ENCODE peak calls at places on chromosomes 5 and 9, in seven cellular contexts. I, U, M, Q, X, Y and D are unnamed samples. For H3K4me1, the result is how much of the 10 kb centered on the place peaks cover.

GRCh38 chr9:121744002-121744686 is 92.7 kb downstream of the DAB2IP start:
- DNase-seq in I (peak), U (peak), M (peak), Q (peak), X (no peak), Y (peak), D (peak)

GRCh38 chr5:123083298-123083697 is 5.7 kb upstream of the PRDM6 start:
- DNase-seq in I (no peak), U (no peak), M (no peak), Q (no peak), X (no peak), Y (no peak), D (no peak)

GRCh38 chr9:72882117-72882775 is 70.6 kb downstream of the ALDH1A1 start:
- DNase-seq in I (no peak), U (no peak), M (peak), Q (peak), X (no peak), Y (peak), D (peak)

GRCh38 chr5:115470921-115471320 is 73.7 kb downstream of the FEM1C start:
- DNase-seq in I (no peak), U (no peak), M (no peak), Q (no peak), X (no peak), Y (no peak), D (no peak)

GRCh38 chr5:31888513-31888912 is 249.6 kb downstream of the PDZD2 start:
- DNase-seq in I (no peak), U (no peak), M (no peak), Q (no peak), X (no peak), Y (no peak), D (no peak)

GRCh38 chr5:92927291-92927778 is 653.7 kb downstream of the NR2F1-AS1 start:
- DNase-seq in I (no peak), U (no peak), M (no peak), Q (no peak), X (no peak), Y (no peak), D (no peak)

GRCh38 chr9:79390077-79390673 is 181.6 kb upstream of the TLE4 start:
- DNase-seq in I (no peak), U (no peak), M (no peak), Q (no peak), X (no peak), Y (no peak), D (no peak)

GRCh38 chr5:109689740-109690455 is at the start of gene MAN2A1:
- DNase-seq in I (peak), U (peak), M (peak), Q (peak), X (peak), Y (peak), D (peak)

GRCh38 chr5:141873933-141874261 is 4.3 kb downstream of the PCDH1 start:
- DNase-seq in I (no peak), U (no peak), M (no peak), Q (no peak), X (no peak), Y (no peak), D (no peak)

GRCh38 chr5:40150896-40151295 is 528.8 kb upstream of the PTGER4 start:
- DNase-seq in I (no peak), U (no peak), M (no peak), Q (no peak), X (no peak), Y (no peak), D (no peak)

GRCh38 chr9:103789686-103790085 is 304.4 kb upstream of the SMC2 start:
- DNase-seq in I (no peak), U (no peak), M (no peak), Q (no peak), X (no peak), Y (no peak), D (no peak)

GRCh38 chr5:37789991-37790390 is 49.9 kb downstream of the GDNF start:
- DNase-seq in I (no peak), U (no peak), M (no peak), Q (no peak), X (no peak), Y (no peak), D (no peak)

GRCh38 chr5:137751869-137752491 is 2.2 kb downstream of the HNRNPA0 start:
- DNase-seq in I (peak), U (peak), M (peak), Q (peak), X (no peak), Y (no peak), D (peak)

GRCh38 chr9:105912868-105913516 is 218.7 kb downstream of the TMEM38B start:
- DNase-seq in I (no peak), U (no peak), M (no peak), Q (no peak), X (no peak), Y (peak), D (no peak)

GRCh38 chr5:116614603-116614920 is 39.9 kb upstream of the SEMA6A start:
- DNase-seq in I (no peak), U (no peak), M (no peak), Q (no peak), X (no peak), Y (no peak), D (no peak)

GRCh38 chr5:133714161-133714915 is 102.0 kb upstream of the FSTL4 start:
- DNase-seq in I (peak), U (no peak), M (no peak), Q (no peak), X (no peak), Y (no peak), D (no peak)

GRCh38 chr5:164002214-164002613 is 496.8 kb downstream of the MAT2B start:
- DNase-seq in I (no peak), U (no peak), M (no peak), Q (no peak), X (no peak), Y (no peak), D (no peak)

GRCh38 chr9:14372437-14373318 is 58.7 kb upstream of the NFIB start:
- DNase-seq in I (peak), U (peak), M (peak), Q (no peak), X (no peak), Y (no peak), D (peak)

GRCh38 chr9:70816891-70817290 is 304.5 kb downstream of the TRPM3 start:
- DNase-seq in I (no peak), U (no peak), M (no peak), Q (no peak), X (no peak), Y (no peak), D (no peak)

DNA sequence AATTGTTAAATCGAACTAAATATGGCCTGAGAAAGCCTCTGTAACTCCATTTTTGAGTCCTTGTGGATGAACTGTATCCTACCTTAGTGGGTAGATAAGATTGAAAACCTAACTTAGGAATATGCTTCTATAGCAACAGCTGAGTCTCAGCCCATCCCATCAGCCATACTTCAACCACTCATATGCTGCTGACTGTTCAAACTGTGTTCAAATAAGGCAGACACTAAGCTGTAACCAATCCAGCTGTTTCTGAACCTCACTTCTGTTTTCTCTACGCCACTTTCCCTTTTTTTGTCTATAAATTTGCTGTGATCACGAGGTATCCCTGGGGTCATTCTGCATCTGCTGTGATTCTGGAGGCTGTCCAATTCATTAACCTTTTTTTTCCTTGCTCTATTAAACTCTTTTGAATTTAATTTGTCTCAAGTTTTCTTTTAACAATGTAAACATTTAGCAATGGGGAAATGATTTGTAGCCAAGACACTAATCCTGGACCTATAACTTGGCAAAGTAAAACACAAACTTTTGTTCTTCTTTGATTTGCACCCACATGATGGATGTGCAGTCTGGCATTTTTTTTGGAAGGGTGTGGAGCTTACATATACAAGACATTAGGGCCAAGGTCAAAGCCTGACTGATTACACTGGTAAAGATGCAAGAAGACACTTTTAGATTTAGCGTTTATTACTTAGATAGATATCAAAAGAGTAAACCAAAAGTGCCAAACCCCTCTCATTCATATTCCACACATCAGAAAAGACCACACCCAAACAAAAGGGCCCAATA is 14.9 kb upstream of the SCGB3A2 start:
- DNase-seq in I (no peak), U (no peak), M (no peak), Q (no peak), X (no peak), Y (no peak), D (no peak)
- H3K4me1 ChIP-seq in I (under half), U (under half), M (under half), Q (under half), X (under half), Y (under half), D (under half)

DNA sequence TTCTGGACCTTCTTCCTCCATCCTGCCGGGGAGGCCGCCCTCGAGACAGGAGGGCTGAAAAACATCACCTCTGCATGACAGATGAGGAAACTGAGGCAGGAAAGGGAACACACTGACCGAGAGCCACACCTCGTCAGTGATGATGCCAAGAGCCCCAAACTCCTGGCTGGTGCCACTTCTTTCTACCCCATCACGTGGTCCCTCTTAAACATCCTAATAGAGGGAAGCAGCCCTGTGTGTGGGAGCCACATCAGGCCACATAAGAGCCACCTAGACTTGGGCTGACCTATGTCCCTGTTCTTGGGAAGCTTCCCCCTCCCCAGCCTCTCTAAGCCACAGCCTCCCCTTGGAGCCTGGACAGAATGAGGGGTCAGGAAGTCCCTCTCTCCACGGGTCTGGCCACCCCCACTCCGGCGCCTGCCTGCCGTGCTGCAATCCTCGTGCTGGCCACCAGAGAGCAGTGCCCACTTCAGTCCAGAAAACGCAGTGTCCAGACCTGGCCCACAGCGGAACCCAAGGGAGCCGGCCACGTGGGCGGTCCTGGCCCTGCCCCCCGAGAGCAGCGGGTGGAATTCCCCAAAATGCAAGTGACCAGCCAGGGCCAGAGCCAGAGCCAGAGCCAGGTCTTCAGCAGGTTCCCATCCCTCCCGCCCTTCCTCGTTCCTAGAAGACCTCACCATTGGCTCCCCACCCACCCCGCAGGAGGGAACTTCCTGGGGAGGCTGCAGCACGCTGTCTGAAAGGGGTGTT is 54.7 kb upstream of the SARDH start:
- DNase-seq in I (peak), U (peak), M (peak), Q (peak), X (no peak), Y (peak), D (peak)
- TF ChIP-seq CTCF in I (peak), U (peak), M (peak), Q (peak), X (peak), Y (peak), D (peak)

GRCh38 chr5:162283611-162284010 is 216.0 kb downstream of the GABRG2 start:
- DNase-seq in I (no peak), U (no peak), M (no peak), Q (no peak), X (no peak), Y (no peak), D (no peak)

GRCh38 chr5:162282191-162282590 is 214.6 kb downstream of the GABRG2 start:
- DNase-seq in I (no peak), U (no peak), M (no peak), Q (no peak), X (no peak), Y (no peak), D (no peak)
- TF ChIP-seq POLR2A in I (no peak), U (no peak), M (no peak), Q (no peak), X (no peak), Y (no peak), D (no peak)

GRCh38 chr9:113137196-113138168 is 13.3 kb upstream of the SLC31A2 start:
- DNase-seq in I (no peak), U (no peak), M (peak), Q (no peak), X (no peak), Y (peak), D (no peak)

GRCh38 chr9:113138760-113139159 is 12.0 kb upstream of the SLC31A2 start:
- DNase-seq in I (no peak), U (no peak), M (no peak), Q (no peak), X (no peak), Y (no peak), D (no peak)

GRCh38 chr9:113143432-113144227 is 7.2 kb upstream of the SLC31A2 start:
- DNase-seq in I (peak), U (no peak), M (no peak), Q (no peak), X (no peak), Y (no peak), D (no peak)

GRCh38 chr9:113139225-113139829 is 11.5 kb upstream of the SLC31A2 start:
- DNase-seq in I (no peak), U (no peak), M (no peak), Q (no peak), X (no peak), Y (no peak), D (no peak)

GRCh38 chr9:113139953-113140352 is 10.9 kb upstream of the SLC31A2 start:
- DNase-seq in I (no peak), U (no peak), M (no peak), Q (no peak), X (no peak), Y (no peak), D (no peak)
- H3K4me1 ChIP-seq in I (under half), U (under half), M (under half), Q (under half), X (under half), Y (under half), D (under half)

GRCh38 chr9:34611251-34611810 is 566 bp downstream of the RPP25L start:
- DNase-seq in I (no peak), U (no peak), M (peak), Q (no peak), X (no peak), Y (no peak), D (no peak)
- TF ChIP-seq CTCF in I (no peak), U (no peak), M (no peak), Q (no peak), X (no peak), Y (no peak), D (no peak)

GRCh38 chr9:69174645-69175487 is 789 bp downstream of the TJP2 start:
- DNase-seq in I (peak), U (peak), M (no peak), Q (peak), X (no peak), Y (peak), D (peak)

GRCh38 chr9:69172895-69173294 is 1.2 kb upstream of the TJP2 start:
- DNase-seq in I (no peak), U (no peak), M (no peak), Q (no peak), X (no peak), Y (no peak), D (no peak)

GRCh38 chr9:69173497-69173890 is 583 bp upstream of the TJP2 start:
- DNase-seq in I (peak), U (no peak), M (no peak), Q (no peak), X (no peak), Y (no peak), D (no peak)

GRCh38 chr9:69175488-69175872 is 1.4 kb downstream of the TJP2 start:
- DNase-seq in I (no peak), U (no peak), M (no peak), Q (no peak), X (no peak), Y (no peak), D (no peak)

DNA sequence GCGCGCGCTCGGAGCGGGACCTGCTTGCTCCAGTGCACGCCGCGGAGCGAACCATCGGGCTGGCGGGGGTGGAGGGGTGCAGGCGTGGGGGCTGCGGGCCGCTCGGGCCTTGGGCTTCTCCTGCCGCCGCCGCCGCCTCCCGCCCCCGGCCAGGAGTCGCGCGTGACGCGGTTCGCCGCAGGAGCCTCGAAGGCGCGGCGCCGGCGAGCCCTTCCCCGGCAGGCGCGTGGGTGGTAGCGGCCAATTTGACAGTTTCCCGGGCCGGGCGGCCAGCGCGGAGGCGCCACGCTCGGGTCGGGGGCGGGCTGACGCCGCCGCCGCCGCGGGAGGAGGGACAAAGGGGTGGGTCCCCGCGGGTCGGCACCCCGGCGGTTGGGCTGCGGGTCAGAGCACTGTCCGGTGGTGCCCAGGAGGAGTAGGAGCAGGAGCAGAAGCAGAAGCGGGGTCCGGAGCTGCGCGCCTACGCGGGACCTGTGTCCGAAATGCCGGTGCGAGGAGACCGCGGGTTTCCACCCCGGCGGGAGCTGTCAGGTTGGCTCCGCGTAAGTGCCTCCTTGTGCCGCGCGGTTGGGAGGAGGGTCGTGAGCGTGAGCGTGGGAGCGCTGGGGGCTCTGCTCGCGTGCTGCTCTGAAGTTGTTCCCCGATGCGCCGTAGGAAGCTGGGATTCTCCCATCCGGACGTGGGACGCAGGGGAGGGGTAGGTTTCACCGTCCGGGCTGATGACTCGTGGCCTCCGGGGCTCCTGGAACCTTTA is at the start of gene TJP2:
- DNase-seq in I (peak), U (peak), M (peak), Q (peak), X (no peak), Y (peak), D (peak)
- TF ChIP-seq POLR2A in I (peak), U (no peak), M (peak), Q (no peak), X (no peak), Y (peak), D (no peak)